ENCODE peak calls at places on chromosomes 12 and 14, in eight cellular contexts. J is midbrain; Z is dorsolateral prefrontal cortex; I is Ammon's horn; R is T-cell; P is transverse colon; E is left ventricle myocardium superior; L is stimulated activated CD8-positive, alpha-beta memory T cell treated with anti-CD3 and anti-CD28 coated beads, Interleukin-2, amount 100 ng/mL, for 48 hours. F is an unnamed sample.

GRCh38 chr14:64891839-64892375 is 12.2 kb upstream of the SPTB start:
- DNase-seq in J (peak; percentile 71), Z (no peak), I (peak; percentile 87), R (no peak), P (peak; percentile 15), E (no peak), L (no peak), F (peak; percentile 91)

GRCh38 chr14:53093206-53093605 is 59.9 kb downstream of the DDHD1 start:
- DNase-seq in J (no peak), Z (no peak), I (no peak), R (no peak), P (no peak), E (no peak), L (no peak), F (no peak)

GRCh38 chr12:1629338-1630080 is 478 bp downstream of the WNT5B start:
- DNase-seq in J (no peak), Z (no peak), I (no peak), R (no peak), P (peak; percentile 37), E (peak; percentile 44), L (no peak), F (no peak)

GRCh38 chr12:57730336-57731067 is 8.0 kb downstream of the AGAP2 start:
- DNase-seq in J (no peak), Z (no peak), I (no peak), R (no peak), P (no peak), E (no peak), L (no peak), F (peak; percentile 59)

GRCh38 chr12:88493651-88494050 is 86.6 kb downstream of the KITLG start:
- DNase-seq in J (no peak), Z (no peak), I (no peak), R (no peak), P (no peak), E (no peak), L (no peak), F (no peak)

GRCh38 chr12:630656-631632 is 32.3 kb downstream of the NINJ2 start:
- DNase-seq in J (no peak), Z (no peak), I (peak; percentile 34), R (no peak), P (peak; percentile 84), E (peak; percentile 80), L (peak; percentile 63), F (no peak)

GRCh38 chr14:71175491-71175890 is 268.2 kb downstream of the PCNX1 start:
- DNase-seq in J (no peak), Z (no peak), I (no peak), R (no peak), P (no peak), E (no peak), L (no peak), F (no peak)

GRCh38 chr12:132395192-132395907 is 66.0 kb upstream of the GALNT9 start:
- DNase-seq in J (no peak), Z (peak; percentile 15), I (no peak), R (no peak), P (peak; percentile 2), E (no peak), L (no peak), F (no peak)

GRCh38 chr14:98932436-98933325 is 339.3 kb downstream of the BCL11B start:
- DNase-seq in J (no peak), Z (no peak), I (no peak), R (no peak), P (no peak), E (no peak), L (no peak), F (no peak)

GRCh38 chr14:58014778-58015177 is 137.2 kb downstream of the ARMH4 start:
- DNase-seq in J (no peak), Z (no peak), I (no peak), R (no peak), P (no peak), E (no peak), L (no peak), F (no peak)

GRCh38 chr12:2535583-2536187 is 259.1 kb upstream of the FKBP4 start:
- DNase-seq in J (no peak), Z (no peak), I (no peak), R (no peak), P (no peak), E (no peak), L (no peak), F (no peak)

GRCh38 chr12:121578230-121579189 is 2.3 kb downstream of the KDM2B start:
- DNase-seq in J (no peak), Z (no peak), I (no peak), R (no peak), P (peak; percentile 19), E (peak; percentile 43), L (no peak), F (peak; percentile 58)

GRCh38 chr12:26732010-26732908 is 100.7 kb downstream of the ITPR2 start:
- DNase-seq in J (no peak), Z (no peak), I (no peak), R (no peak), P (no peak), E (no peak), L (no peak), F (no peak)

GRCh38 chr12:100141998-100142850 is 450 bp downstream of the BLTP3B start:
- DNase-seq in J (peak; percentile 53), Z (peak; percentile 40), I (peak; percentile 62), R (no peak), P (peak; percentile 68), E (peak; percentile 69), L (peak; percentile 28), F (peak; percentile 73)

GRCh38 chr12:131371580-131372475 is 339.1 kb upstream of the SFSWAP start:
- DNase-seq in J (no peak), Z (no peak), I (no peak), R (no peak), P (no peak), E (no peak), L (no peak), F (no peak)

GRCh38 chr14:65169351-65169750 is 67.0 kb upstream of the MAX start:
- DNase-seq in J (peak; percentile 66), Z (no peak), I (peak; percentile 85), R (no peak), P (no peak), E (no peak), L (no peak), F (no peak)

GRCh38 chr14:90645842-90646443 is 170.3 kb downstream of the TTC7B start:
- DNase-seq in J (no peak), Z (no peak), I (no peak), R (no peak), P (no peak), E (no peak), L (no peak), F (no peak)

GRCh38 chr12:126202138-126202537 is 1136.9 kb downstream of the AACS start:
- DNase-seq in J (no peak), Z (no peak), I (no peak), R (no peak), P (no peak), E (no peak), L (no peak), F (no peak)

GRCh38 chr14:26332966-26333365 is 264.9 kb downstream of the NOVA1 start:
- DNase-seq in J (no peak), Z (no peak), I (no peak), R (no peak), P (peak; percentile 8), E (no peak), L (no peak), F (no peak)